ENCODE peak calls at places on chromosomes 5 and 9, in four cellular contexts. One of them, this sample, is unnamed.

GRCh38 chr5:73268826-73269225 is 95.8 kb downstream of the TMEM174 start:
- DNase-seq in adrenal gland: no peak
- DNase-seq in OCI-LY7: no peak
- DNase-seq in cardiac muscle cell: no peak
- DNase-seq in this sample: no peak

GRCh38 chr9:21933865-21934264 is 60.3 kb downstream of the CDKN2A start:
- DNase-seq in adrenal gland: no peak
- DNase-seq in OCI-LY7: no peak
- DNase-seq in cardiac muscle cell: no peak
- DNase-seq in this sample: no peak

GRCh38 chr5:172641359-172642045 is 439 bp downstream of the NEURL1B start:
- DNase-seq in adrenal gland: no peak
- DNase-seq in OCI-LY7: peak
- DNase-seq in cardiac muscle cell: peak
- DNase-seq in this sample: peak

GRCh38 chr5:119322948-119323629 is 32.7 kb upstream of the TNFAIP8 start:
- DNase-seq in adrenal gland: no peak
- DNase-seq in OCI-LY7: no peak
- DNase-seq in cardiac muscle cell: no peak
- DNase-seq in this sample: no peak

GRCh38 chr9:36263662-36264061 is 5.4 kb upstream of the GNE start:
- DNase-seq in adrenal gland: no peak
- DNase-seq in OCI-LY7: no peak
- DNase-seq in cardiac muscle cell: no peak
- DNase-seq in this sample: no peak

GRCh38 chr5:15249152-15249551 is 250.8 kb upstream of the FBXL7 start:
- DNase-seq in adrenal gland: no peak
- DNase-seq in OCI-LY7: no peak
- DNase-seq in cardiac muscle cell: no peak
- DNase-seq in this sample: no peak

GRCh38 chr5:24364711-24365110 is 280.1 kb downstream of the CDH10 start:
- DNase-seq in adrenal gland: no peak
- DNase-seq in OCI-LY7: no peak
- DNase-seq in cardiac muscle cell: no peak
- DNase-seq in this sample: no peak

GRCh38 chr5:96875805-96876291 is 452 bp upstream of the ERAP2 start:
- DNase-seq in adrenal gland: no peak
- DNase-seq in OCI-LY7: peak
- DNase-seq in cardiac muscle cell: no peak
- DNase-seq in this sample: no peak

GRCh38 chr5:74542477-74542876 is 98.1 kb downstream of the ENC1 start:
- DNase-seq in adrenal gland: no peak
- DNase-seq in OCI-LY7: no peak
- DNase-seq in cardiac muscle cell: no peak
- DNase-seq in this sample: no peak

GRCh38 chr9:121280715-121281613 is 13.0 kb downstream of the GSN start:
- DNase-seq in adrenal gland: no peak
- DNase-seq in OCI-LY7: no peak
- DNase-seq in cardiac muscle cell: no peak
- DNase-seq in this sample: no peak

GRCh38 chr9:27425827-27426716 is 98.0 kb upstream of the IFNK start:
- DNase-seq in adrenal gland: no peak
- DNase-seq in OCI-LY7: no peak
- DNase-seq in cardiac muscle cell: no peak
- DNase-seq in this sample: no peak

GRCh38 chr9:127754099-127754760 is 19.1 kb upstream of the TOR2A start:
- DNase-seq in adrenal gland: no peak
- DNase-seq in OCI-LY7: no peak
- DNase-seq in cardiac muscle cell: peak
- DNase-seq in this sample: peak

GRCh38 chr5:150175536-150175935 is 9.0 kb downstream of the CDX1 start:
- DNase-seq in adrenal gland: no peak
- DNase-seq in OCI-LY7: peak
- DNase-seq in cardiac muscle cell: peak
- DNase-seq in this sample: peak

GRCh38 chr5:81420039-81420667 is 26.2 kb upstream of the ACOT12 start:
- DNase-seq in adrenal gland: no peak
- DNase-seq in OCI-LY7: no peak
- DNase-seq in cardiac muscle cell: no peak
- DNase-seq in this sample: no peak

GRCh38 chr5:96149546-96149945 is 187.9 kb upstream of the ELL2 start:
- DNase-seq in adrenal gland: no peak
- DNase-seq in OCI-LY7: no peak
- DNase-seq in cardiac muscle cell: no peak
- DNase-seq in this sample: no peak

GRCh38 chr5:168833936-168834335 is 254.8 kb upstream of the PANK3 start:
- DNase-seq in adrenal gland: no peak
- DNase-seq in OCI-LY7: no peak
- DNase-seq in cardiac muscle cell: no peak
- DNase-seq in this sample: no peak

GRCh38 chr5:75656311-75657003 is 45.2 kb downstream of the ANKDD1B start:
- DNase-seq in adrenal gland: peak
- DNase-seq in OCI-LY7: no peak
- DNase-seq in cardiac muscle cell: no peak
- DNase-seq in this sample: no peak

GRCh38 chr5:90135979-90136378 is 273.6 kb downstream of the CETN3 start:
- DNase-seq in adrenal gland: no peak
- DNase-seq in OCI-LY7: peak
- DNase-seq in cardiac muscle cell: no peak
- DNase-seq in this sample: peak

GRCh38 chr5:58076473-58077257 is 383.2 kb downstream of the PLK2 start:
- DNase-seq in adrenal gland: no peak
- DNase-seq in OCI-LY7: no peak
- DNase-seq in cardiac muscle cell: no peak
- DNase-seq in this sample: no peak

GRCh38 chr5:67617051-67617450 is 420.5 kb upstream of the CD180 start:
- DNase-seq in adrenal gland: no peak
- DNase-seq in OCI-LY7: no peak
- DNase-seq in cardiac muscle cell: no peak
- DNase-seq in this sample: no peak

GRCh38 chr5:43141211-43141610 is 20.5 kb downstream of the ZNF131 start:
- DNase-seq in adrenal gland: no peak
- DNase-seq in OCI-LY7: no peak
- DNase-seq in cardiac muscle cell: no peak
- DNase-seq in this sample: no peak

GRCh38 chr5:170408189-170408588 is 19.0 kb upstream of the KCNMB1 start:
- DNase-seq in adrenal gland: no peak
- DNase-seq in OCI-LY7: no peak
- DNase-seq in cardiac muscle cell: no peak
- DNase-seq in this sample: peak

GRCh38 chr5:98341038-98341710 is 432.3 kb upstream of the RGMB start:
- DNase-seq in adrenal gland: no peak
- DNase-seq in OCI-LY7: no peak
- DNase-seq in cardiac muscle cell: no peak
- DNase-seq in this sample: no peak

GRCh38 chr5:166947045-166947444 is 1344.4 kb upstream of the WWC1 start:
- DNase-seq in adrenal gland: no peak
- DNase-seq in OCI-LY7: no peak
- DNase-seq in cardiac muscle cell: no peak
- DNase-seq in this sample: no peak

GRCh38 chr9:32524558-32525461 is 1.2 kb downstream of the RIGI start:
- DNase-seq in adrenal gland: no peak
- DNase-seq in OCI-LY7: no peak
- DNase-seq in cardiac muscle cell: no peak
- DNase-seq in this sample: no peak

GRCh38 chr9:14097215-14097614 is 216.7 kb downstream of the NFIB start:
- DNase-seq in adrenal gland: no peak
- DNase-seq in OCI-LY7: no peak
- DNase-seq in cardiac muscle cell: peak
- DNase-seq in this sample: no peak

GRCh38 chr5:81235287-81236072 is 2.4 kb downstream of the CKMT2 start:
- DNase-seq in adrenal gland: peak
- DNase-seq in OCI-LY7: no peak
- DNase-seq in cardiac muscle cell: no peak
- DNase-seq in this sample: no peak

GRCh38 chr9:124353811-124354274 is 61.4 kb downstream of the PSMB7 start:
- DNase-seq in adrenal gland: no peak
- DNase-seq in OCI-LY7: no peak
- DNase-seq in cardiac muscle cell: no peak
- DNase-seq in this sample: no peak

GRCh38 chr5:146744358-146744757 is 134.2 kb downstream of the PPP2R2B start:
- DNase-seq in adrenal gland: peak
- DNase-seq in OCI-LY7: no peak
- DNase-seq in cardiac muscle cell: no peak
- DNase-seq in this sample: no peak

GRCh38 chr5:95709967-95710650 is 21.0 kb upstream of the RHOBTB3 start:
- DNase-seq in adrenal gland: peak
- DNase-seq in OCI-LY7: no peak
- DNase-seq in cardiac muscle cell: peak
- DNase-seq in this sample: no peak

GRCh38 chr5:95779611-95780010 is 42.9 kb downstream of the GLRX start:
- DNase-seq in adrenal gland: no peak
- DNase-seq in OCI-LY7: no peak
- DNase-seq in cardiac muscle cell: no peak
- DNase-seq in this sample: no peak

GRCh38 chr5:100647461-100648230 is 112.5 kb downstream of the FAM174A start:
- DNase-seq in adrenal gland: peak
- DNase-seq in OCI-LY7: no peak
- DNase-seq in cardiac muscle cell: peak
- DNase-seq in this sample: no peak

GRCh38 chr5:174636081-174636480 is 88.3 kb upstream of the MSX2 start:
- DNase-seq in adrenal gland: no peak
- DNase-seq in OCI-LY7: no peak
- DNase-seq in cardiac muscle cell: no peak
- DNase-seq in this sample: no peak

GRCh38 chr9:75455444-75455921 is 367.2 kb downstream of the OSTF1 start:
- DNase-seq in adrenal gland: no peak
- DNase-seq in OCI-LY7: peak
- DNase-seq in cardiac muscle cell: no peak
- DNase-seq in this sample: no peak

GRCh38 chr9:70399141-70399540 is 15.3 kb downstream of the KLF9 start:
- DNase-seq in adrenal gland: no peak
- DNase-seq in OCI-LY7: no peak
- DNase-seq in cardiac muscle cell: no peak
- DNase-seq in this sample: no peak

GRCh38 chr5:56737002-56737621 is 78.2 kb upstream of the MAP3K1 start:
- DNase-seq in adrenal gland: no peak
- DNase-seq in OCI-LY7: peak
- DNase-seq in cardiac muscle cell: no peak
- DNase-seq in this sample: no peak

GRCh38 chr9:14962193-14962899 is 52.1 kb upstream of the FREM1 start:
- DNase-seq in adrenal gland: no peak
- DNase-seq in OCI-LY7: no peak
- DNase-seq in cardiac muscle cell: no peak
- DNase-seq in this sample: no peak

GRCh38 chr5:141954193-141954592 is 3.8 kb downstream of the PCDH12 start:
- DNase-seq in adrenal gland: no peak
- DNase-seq in OCI-LY7: peak
- DNase-seq in cardiac muscle cell: no peak
- DNase-seq in this sample: no peak

GRCh38 chr9:72485821-72486605 is 35.4 kb upstream of the TMC1 start:
- DNase-seq in adrenal gland: no peak
- DNase-seq in OCI-LY7: no peak
- DNase-seq in cardiac muscle cell: no peak
- DNase-seq in this sample: no peak

DNA sequence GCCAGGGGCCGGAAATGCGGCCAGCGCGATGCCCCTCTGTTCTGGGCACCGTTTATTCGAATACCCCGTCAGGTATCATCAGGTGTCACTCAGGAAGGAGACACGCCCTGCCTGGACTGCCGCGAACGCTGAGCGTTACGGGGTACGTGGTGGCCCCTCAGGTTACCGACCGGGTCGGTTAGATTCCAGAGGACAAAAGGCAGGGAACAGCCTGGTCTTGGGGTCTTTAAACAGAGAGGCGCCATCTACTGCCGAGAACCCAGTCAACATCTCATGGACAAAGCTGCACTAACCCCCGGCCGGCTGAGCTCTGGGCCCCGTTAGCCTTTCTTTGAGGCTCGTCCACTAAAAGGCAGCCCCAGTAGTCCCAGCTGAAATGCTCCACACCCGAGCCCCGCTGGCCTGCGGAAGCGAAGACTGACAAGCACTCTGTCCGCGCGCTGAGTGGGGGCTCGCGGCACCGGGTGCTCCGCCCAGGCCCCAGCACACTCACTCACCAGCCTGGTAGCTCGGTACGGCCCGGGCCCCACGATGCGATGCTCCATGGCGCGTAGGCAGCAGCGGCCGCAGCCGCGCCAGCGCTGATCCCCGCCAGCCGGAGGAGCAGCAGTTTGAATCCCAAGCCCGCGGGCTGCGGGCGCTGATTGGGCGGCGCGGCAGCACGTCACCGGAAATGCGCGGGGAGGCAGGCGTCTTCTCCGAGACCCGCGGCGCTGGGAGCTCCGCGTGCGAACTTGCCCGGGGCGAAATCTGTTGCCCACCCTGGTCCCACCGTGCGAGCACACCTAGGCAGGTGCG is at the start of gene DEPDC1B:
- DNase-seq in adrenal gland: peak
- DNase-seq in OCI-LY7: peak
- DNase-seq in cardiac muscle cell: peak
- DNase-seq in this sample: peak
- TF ChIP-seq CTCF in adrenal gland: no peak
- TF ChIP-seq CTCF in OCI-LY7: peak
- TF ChIP-seq CTCF in cardiac muscle cell: peak
- TF ChIP-seq CTCF in this sample: peak

GRCh38 chr5:177453852-177454396 is 7.3 kb downstream of the PRR7 start:
- DNase-seq in adrenal gland: peak
- DNase-seq in OCI-LY7: peak
- DNase-seq in cardiac muscle cell: peak
- DNase-seq in this sample: no peak
- H3K27ac ChIP-seq in adrenal gland: no peak
- H3K27ac ChIP-seq in OCI-LY7: peak
- H3K27ac ChIP-seq in cardiac muscle cell: no peak
- H3K27ac ChIP-seq in this sample: peak

GRCh38 chr9:96061293-96061987 is 185.9 kb downstream of the ERCC6L2 start:
- DNase-seq in adrenal gland: peak
- DNase-seq in OCI-LY7: no peak
- DNase-seq in cardiac muscle cell: peak
- DNase-seq in this sample: peak
- TF ChIP-seq CTCF in adrenal gland: no peak
- TF ChIP-seq CTCF in OCI-LY7: peak
- TF ChIP-seq CTCF in cardiac muscle cell: peak
- TF ChIP-seq CTCF in this sample: peak

GRCh38 chr9:129335456-129336129 is 157.5 kb upstream of the IER5L start:
- DNase-seq in adrenal gland: peak
- DNase-seq in OCI-LY7: no peak
- DNase-seq in cardiac muscle cell: no peak
- DNase-seq in this sample: no peak

GRCh38 chr9:129334744-129335080 is 156.7 kb upstream of the IER5L start:
- DNase-seq in adrenal gland: no peak
- DNase-seq in OCI-LY7: no peak
- DNase-seq in cardiac muscle cell: no peak
- DNase-seq in this sample: no peak

GRCh38 chr9:129336601-129337286 is 158.7 kb upstream of the IER5L start:
- DNase-seq in adrenal gland: peak
- DNase-seq in OCI-LY7: peak
- DNase-seq in cardiac muscle cell: peak
- DNase-seq in this sample: no peak

GRCh38 chr9:129337287-129338140 is 159.5 kb upstream of the IER5L start:
- DNase-seq in adrenal gland: no peak
- DNase-seq in OCI-LY7: no peak
- DNase-seq in cardiac muscle cell: no peak
- DNase-seq in this sample: no peak

GRCh38 chr9:129336130-129336528 is 158.1 kb upstream of the IER5L start:
- DNase-seq in adrenal gland: no peak
- DNase-seq in OCI-LY7: no peak
- DNase-seq in cardiac muscle cell: no peak
- DNase-seq in this sample: no peak
- H3K27ac ChIP-seq in adrenal gland: peak
- H3K27ac ChIP-seq in OCI-LY7: no peak
- H3K27ac ChIP-seq in cardiac muscle cell: peak
- H3K27ac ChIP-seq in this sample: no peak